ENCODE peak calls at places on chromosomes 2 and 18, in four cellular contexts. One of them, this sample, is unnamed.

GRCh38 chr2:10124538-10125045 is 2.1 kb downstream of the RRM2 start:
- DNase-seq in ecto neural progenitor cell: no peak
- DNase-seq in H9: no peak
- DNase-seq in OCI-LY7: peak; percentile 83
- DNase-seq in this sample: no peak

GRCh38 chr18:79524181-79525078 is 128.7 kb downstream of the NFATC1 start:
- DNase-seq in ecto neural progenitor cell: no peak
- DNase-seq in H9: peak; percentile 29
- DNase-seq in OCI-LY7: peak; percentile 28
- DNase-seq in this sample: peak; percentile 46

GRCh38 chr2:105328281-105329196 is 996 bp downstream of the TGFBRAP1 start:
- DNase-seq in H9: no peak
- DNase-seq in OCI-LY7: peak; percentile 54
- DNase-seq in ecto neural progenitor cell: no peak
- DNase-seq in this sample: no peak

GRCh38 chr18:32772580-32773186 is at the start of gene KLHL14:
- DNase-seq in H9: no peak
- DNase-seq in ecto neural progenitor cell: no peak
- DNase-seq in OCI-LY7: peak; percentile 39
- DNase-seq in this sample: no peak

GRCh38 chr2:237298323-237299118 is 115.4 kb downstream of the COL6A3 start:
- DNase-seq in OCI-LY7: no peak
- DNase-seq in H9: no peak
- DNase-seq in ecto neural progenitor cell: no peak
- DNase-seq in this sample: peak; percentile 97

GRCh38 chr2:47069628-47070154 is 85.4 kb downstream of the STPG4 start:
- DNase-seq in H9: peak; percentile 95
- DNase-seq in ecto neural progenitor cell: peak; percentile 70
- DNase-seq in OCI-LY7: no peak
- DNase-seq in this sample: peak; percentile 99

GRCh38 chr2:237388036-237388435 is 25.9 kb downstream of the COL6A3 start:
- DNase-seq in ecto neural progenitor cell: no peak
- DNase-seq in H9: no peak
- DNase-seq in OCI-LY7: no peak
- DNase-seq in this sample: no peak

GRCh38 chr2:139805378-139805777 is 1025.2 kb upstream of the NXPH2 start:
- DNase-seq in ecto neural progenitor cell: no peak
- DNase-seq in OCI-LY7: no peak
- DNase-seq in H9: no peak
- DNase-seq in this sample: no peak

GRCh38 chr2:101698419-101699190 is 1.1 kb downstream of the MAP4K4 start:
- DNase-seq in H9: no peak
- DNase-seq in ecto neural progenitor cell: peak; percentile 49
- DNase-seq in OCI-LY7: peak; percentile 50
- DNase-seq in this sample: no peak

GRCh38 chr2:203535078-203535783 is at the start of gene RAPH1:
- DNase-seq in H9: peak; percentile 88
- DNase-seq in ecto neural progenitor cell: peak; percentile 92
- DNase-seq in OCI-LY7: peak; percentile 82
- DNase-seq in this sample: peak; percentile 94

GRCh38 chr2:174840436-174840835 is 76.2 kb upstream of the CHRNA1 start:
- DNase-seq in OCI-LY7: no peak
- DNase-seq in H9: no peak
- DNase-seq in ecto neural progenitor cell: no peak
- DNase-seq in this sample: no peak

GRCh38 chr2:157468931-157469708 is 25.2 kb upstream of the CYTIP start:
- DNase-seq in ecto neural progenitor cell: no peak
- DNase-seq in OCI-LY7: peak; percentile 90
- DNase-seq in H9: no peak
- DNase-seq in this sample: no peak

GRCh38 chr2:16686641-16687040 is 21.0 kb upstream of the CYRIA start:
- DNase-seq in H9: no peak
- DNase-seq in ecto neural progenitor cell: no peak
- DNase-seq in OCI-LY7: no peak
- DNase-seq in this sample: no peak

GRCh38 chr2:203999844-204000243 is 63.3 kb downstream of the ICOS start:
- DNase-seq in H9: no peak
- DNase-seq in ecto neural progenitor cell: no peak
- DNase-seq in OCI-LY7: no peak
- DNase-seq in this sample: no peak

GRCh38 chr2:217327981-217328760 is 468.3 kb upstream of the TNP1 start:
- DNase-seq in H9: no peak
- DNase-seq in OCI-LY7: no peak
- DNase-seq in ecto neural progenitor cell: no peak
- DNase-seq in this sample: no peak

GRCh38 chr2:108640731-108641130 is 78.6 kb upstream of the RANBP2 start:
- DNase-seq in OCI-LY7: no peak
- DNase-seq in ecto neural progenitor cell: no peak
- DNase-seq in H9: no peak
- DNase-seq in this sample: no peak

GRCh38 chr18:27996792-27997191 is 180.1 kb downstream of the CDH2 start:
- DNase-seq in OCI-LY7: no peak
- DNase-seq in H9: no peak
- DNase-seq in ecto neural progenitor cell: no peak
- DNase-seq in this sample: no peak

GRCh38 chr18:5238371-5238758 is 41.3 kb upstream of the AKAIN1 start:
- DNase-seq in H9: peak; percentile 34
- DNase-seq in ecto neural progenitor cell: peak; percentile 62
- DNase-seq in OCI-LY7: peak; percentile 60
- DNase-seq in this sample: peak; percentile 69

GRCh38 chr2:191957996-191958860 is 111.3 kb upstream of the CAVIN2 start:
- DNase-seq in ecto neural progenitor cell: no peak
- DNase-seq in OCI-LY7: no peak
- DNase-seq in H9: no peak
- DNase-seq in this sample: no peak

GRCh38 chr2:237743561-237744269 is 54.9 kb upstream of the RBM44 start:
- DNase-seq in H9: no peak
- DNase-seq in OCI-LY7: no peak
- DNase-seq in ecto neural progenitor cell: peak; percentile 24
- DNase-seq in this sample: peak; percentile 43

GRCh38 chr2:197263077-197263476 is 47.5 kb downstream of the ANKRD44 start:
- DNase-seq in OCI-LY7: no peak
- DNase-seq in ecto neural progenitor cell: no peak
- DNase-seq in H9: no peak
- DNase-seq in this sample: no peak

GRCh38 chr2:193776988-193777387 is 1582.3 kb upstream of the TMEFF2 start:
- DNase-seq in H9: no peak
- DNase-seq in OCI-LY7: peak; percentile 7
- DNase-seq in ecto neural progenitor cell: no peak
- DNase-seq in this sample: no peak

GRCh38 chr2:148645925-148646559 is 1.5 kb downstream of the EPC2 start:
- DNase-seq in OCI-LY7: peak; percentile 86
- DNase-seq in H9: no peak
- DNase-seq in ecto neural progenitor cell: no peak
- DNase-seq in this sample: peak; percentile 65

GRCh38 chr2:153622285-153622684 is 143.7 kb upstream of the RPRM start:
- DNase-seq in ecto neural progenitor cell: no peak
- DNase-seq in OCI-LY7: no peak
- DNase-seq in H9: no peak
- DNase-seq in this sample: no peak

GRCh38 chr2:95043300-95043786 is 17.8 kb downstream of the MAL start:
- DNase-seq in OCI-LY7: no peak
- DNase-seq in ecto neural progenitor cell: no peak
- DNase-seq in H9: peak; percentile 42
- DNase-seq in this sample: no peak

GRCh38 chr2:134202361-134202760 is 51.5 kb upstream of the MGAT5 start:
- DNase-seq in H9: no peak
- DNase-seq in OCI-LY7: no peak
- DNase-seq in ecto neural progenitor cell: no peak
- DNase-seq in this sample: peak; percentile 79

This sample was measured in islet precursor cell.